ENCODE peak calls at places on chromosomes 11 and 22, in ten cellular contexts. L is Calu3; Y is BJ; B is SK-N-SH; P is T-helper 22 cell; D is NCI-H187; F is effector memory CD8-positive, alpha-beta T cell; E is NB4; Z is NCI-H774; S is midbrain. G is an unnamed sample.

GRCh38 chr11:71450507-71450906 is 2.3 kb upstream of the DHCR7 start:
- DNase-seq in P (no peak), Z (no peak), Y (no peak), L (no peak), S (no peak), E (no peak), D (no peak), B (no peak), F (no peak), G (no peak)

GRCh38 chr22:28139993-28140392 is 220.9 kb upstream of the PITPNB start:
- DNase-seq in B (no peak), Z (no peak), L (no peak), Y (peak; percentile 55), S (no peak), P (no peak), F (no peak), D (no peak), E (no peak), G (peak; percentile 15)

GRCh38 chr11:2582958-2583604 is 116.7 kb downstream of the KCNQ1OT1 start:
- DNase-seq in P (no peak), E (no peak), S (no peak), D (no peak), L (no peak), B (no peak), Y (no peak), Z (no peak), F (no peak), G (no peak)

GRCh38 chr11:94599510-94599909 is 32.3 kb downstream of the PIWIL4 start:
- DNase-seq in Y (no peak), F (no peak), E (no peak), L (no peak), P (no peak), B (no peak), Z (no peak), S (no peak), D (no peak), G (no peak)

GRCh38 chr11:77353131-77353530 is 51.6 kb upstream of the GDPD4 start:
- DNase-seq in B (no peak), S (no peak), E (no peak), Z (no peak), Y (no peak), D (no peak), L (no peak), F (no peak), P (no peak), G (no peak)

GRCh38 chr11:70233511-70233919 is 30.4 kb downstream of the FADD start:
- DNase-seq in L (peak; percentile 86), E (peak; percentile 37), Z (no peak), P (no peak), F (no peak), D (no peak), S (no peak), B (no peak), Y (peak; percentile 25), G (peak; percentile 88)

GRCh38 chr11:38867338-38867737 is 2269.3 kb upstream of the RAG2 start:
- DNase-seq in B (no peak), Z (no peak), Y (no peak), D (no peak), S (no peak), P (no peak), E (no peak), F (no peak), L (no peak), G (no peak)

GRCh38 chr22:20284471-20285086 is 16.5 kb upstream of the RTN4R start:
- DNase-seq in S (no peak), Y (no peak), B (no peak), E (no peak), Z (no peak), F (no peak), D (no peak), L (no peak), P (no peak), G (no peak)

GRCh38 chr11:131928992-131929391 is 558.6 kb downstream of the NTM start:
- DNase-seq in P (no peak), D (no peak), E (peak; percentile 79), Y (no peak), L (no peak), F (no peak), Z (no peak), B (no peak), S (peak; percentile 23), G (no peak)

GRCh38 chr11:75565221-75565814 is 3.3 kb downstream of the SERPINH1 start:
- DNase-seq in P (no peak), Y (peak; percentile 53), F (no peak), Z (no peak), E (no peak), L (peak; percentile 68), D (no peak), S (no peak), B (no peak), G (peak; percentile 57)

GRCh38 chr11:17432041-17432440 is 43.6 kb upstream of the KCNJ11 start:
- DNase-seq in Z (no peak), E (no peak), Y (no peak), B (no peak), L (no peak), S (no peak), P (no peak), F (no peak), D (no peak), G (no peak)

GRCh38 chr22:17638182-17638431 is 450 bp upstream of the BCL2L13 start:
- DNase-seq in F (no peak), Y (no peak), Z (no peak), P (no peak), B (no peak), S (no peak), E (no peak), D (no peak), L (no peak), G (peak; percentile 53)